ENCODE peak calls at places on chromosomes 13 and 19, in seven cellular contexts. One of them, this sample, is unnamed.

GRCh38 chr19:17719730-17720486 is 628 bp downstream of the MAP1S start:
- DNase-seq in OCI-LY7: no peak
- DNase-seq in GM23338: peak; percentile 43
- DNase-seq in MM.1S: peak; percentile 19
- DNase-seq in GM23248: peak; percentile 25
- DNase-seq in PC-9: peak; percentile 81
- DNase-seq in SK-N-SH: peak; percentile 79
- DNase-seq in this sample: peak; percentile 56

GRCh38 chr13:31038834-31039552 is 106.5 kb downstream of the TEX26 start:
- DNase-seq in OCI-LY7: peak; percentile 72
- DNase-seq in GM23338: no peak
- DNase-seq in MM.1S: peak; percentile 44
- DNase-seq in GM23248: peak; percentile 16
- DNase-seq in PC-9: no peak
- DNase-seq in SK-N-SH: no peak
- DNase-seq in this sample: no peak

GRCh38 chr13:25143693-25144092 is 28.4 kb downstream of the AMER2 start:
- DNase-seq in OCI-LY7: no peak
- DNase-seq in GM23338: no peak
- DNase-seq in MM.1S: no peak
- DNase-seq in GM23248: no peak
- DNase-seq in PC-9: no peak
- DNase-seq in SK-N-SH: no peak
- DNase-seq in this sample: no peak

GRCh38 chr19:16161848-16162247 is 11.5 kb downstream of the CIB3 start:
- DNase-seq in OCI-LY7: no peak
- DNase-seq in GM23338: no peak
- DNase-seq in MM.1S: no peak
- DNase-seq in GM23248: peak; percentile 61
- DNase-seq in PC-9: peak; percentile 98
- DNase-seq in SK-N-SH: no peak
- DNase-seq in this sample: no peak

GRCh38 chr19:58538257-58539168 is 5.4 kb upstream of the TRIM28 start:
- DNase-seq in OCI-LY7: no peak
- DNase-seq in GM23338: peak; percentile 97
- DNase-seq in MM.1S: no peak
- DNase-seq in GM23248: no peak
- DNase-seq in PC-9: no peak
- DNase-seq in SK-N-SH: no peak
- DNase-seq in this sample: peak; percentile 83

GRCh38 chr13:92317066-92317465 is 909.5 kb upstream of the GPC6 start:
- DNase-seq in OCI-LY7: no peak
- DNase-seq in GM23338: no peak
- DNase-seq in MM.1S: no peak
- DNase-seq in GM23248: no peak
- DNase-seq in PC-9: no peak
- DNase-seq in SK-N-SH: no peak
- DNase-seq in this sample: no peak

GRCh38 chr19:34254552-34255432 is at the start of gene GARRE1:
- DNase-seq in OCI-LY7: peak; percentile 58
- DNase-seq in GM23338: peak; percentile 72
- DNase-seq in MM.1S: peak; percentile 88
- DNase-seq in GM23248: peak; percentile 61
- DNase-seq in PC-9: no peak
- DNase-seq in SK-N-SH: peak; percentile 93
- DNase-seq in this sample: peak; percentile 75

GRCh38 chr19:10295305-10295846 is 5.6 kb downstream of the ICAM5 start:
- DNase-seq in OCI-LY7: peak; percentile 29
- DNase-seq in GM23338: peak; percentile 78
- DNase-seq in MM.1S: peak; percentile 50
- DNase-seq in GM23248: peak; percentile 46
- DNase-seq in PC-9: no peak
- DNase-seq in SK-N-SH: peak; percentile 52
- DNase-seq in this sample: no peak

GRCh38 chr19:7595466-7596133 is at the start of gene CAMSAP3:
- DNase-seq in OCI-LY7: peak; percentile 73
- DNase-seq in GM23338: peak; percentile 89
- DNase-seq in MM.1S: peak; percentile 19
- DNase-seq in GM23248: peak; percentile 39
- DNase-seq in PC-9: no peak
- DNase-seq in SK-N-SH: peak; percentile 90
- DNase-seq in this sample: peak; percentile 91

GRCh38 chr13:101303512-101303911 is 112.8 kb downstream of the NALCN start:
- DNase-seq in OCI-LY7: no peak
- DNase-seq in GM23338: no peak
- DNase-seq in MM.1S: no peak
- DNase-seq in GM23248: peak; percentile 21
- DNase-seq in PC-9: no peak
- DNase-seq in SK-N-SH: peak; percentile 9
- DNase-seq in this sample: no peak

GRCh38 chr19:11931051-11931450 is 6.1 kb downstream of the ZNF700 start:
- DNase-seq in OCI-LY7: no peak
- DNase-seq in GM23338: no peak
- DNase-seq in MM.1S: no peak
- DNase-seq in GM23248: no peak
- DNase-seq in PC-9: no peak
- DNase-seq in SK-N-SH: no peak
- DNase-seq in this sample: no peak

GRCh38 chr19:2371656-2372055 is 11.6 kb downstream of the TMPRSS9 start:
- DNase-seq in OCI-LY7: no peak
- DNase-seq in GM23338: no peak
- DNase-seq in MM.1S: no peak
- DNase-seq in GM23248: peak; percentile 86
- DNase-seq in PC-9: no peak
- DNase-seq in SK-N-SH: no peak
- DNase-seq in this sample: no peak

GRCh38 chr19:2282062-2282861 is at the start of gene PEAK3:
- DNase-seq in OCI-LY7: no peak
- DNase-seq in GM23338: peak; percentile 77
- DNase-seq in MM.1S: no peak
- DNase-seq in GM23248: peak; percentile 45
- DNase-seq in PC-9: no peak
- DNase-seq in SK-N-SH: peak; percentile 80
- DNase-seq in this sample: no peak

GRCh38 chr19:28426902-28427232 is 786.1 kb downstream of the UQCRFS1 start:
- DNase-seq in OCI-LY7: peak; percentile 29
- DNase-seq in GM23338: no peak
- DNase-seq in MM.1S: no peak
- DNase-seq in GM23248: peak; percentile 66
- DNase-seq in PC-9: no peak
- DNase-seq in SK-N-SH: no peak
- DNase-seq in this sample: no peak

GRCh38 chr13:40161008-40161694 is 505.3 kb downstream of the FOXO1 start:
- DNase-seq in OCI-LY7: no peak
- DNase-seq in GM23338: no peak
- DNase-seq in MM.1S: no peak
- DNase-seq in GM23248: peak; percentile 50
- DNase-seq in PC-9: no peak
- DNase-seq in SK-N-SH: no peak
- DNase-seq in this sample: no peak

GRCh38 chr13:25217023-25217909 is 45.2 kb upstream of the AMER2 start:
- DNase-seq in OCI-LY7: no peak
- DNase-seq in GM23338: no peak
- DNase-seq in MM.1S: no peak
- DNase-seq in GM23248: peak; percentile 70
- DNase-seq in PC-9: no peak
- DNase-seq in SK-N-SH: no peak
- DNase-seq in this sample: no peak

GRCh38 chr13:46613409-46614049 is 60.6 kb downstream of the LRCH1 start:
- DNase-seq in OCI-LY7: no peak
- DNase-seq in GM23338: peak; percentile 69
- DNase-seq in MM.1S: no peak
- DNase-seq in GM23248: no peak
- DNase-seq in PC-9: no peak
- DNase-seq in SK-N-SH: no peak
- DNase-seq in this sample: no peak

GRCh38 chr13:23868521-23868920 is 20.7 kb downstream of the MIPEP start:
- DNase-seq in OCI-LY7: no peak
- DNase-seq in GM23338: no peak
- DNase-seq in MM.1S: no peak
- DNase-seq in GM23248: peak; percentile 85
- DNase-seq in PC-9: peak; percentile 39
- DNase-seq in SK-N-SH: no peak
- DNase-seq in this sample: no peak

DNA sequence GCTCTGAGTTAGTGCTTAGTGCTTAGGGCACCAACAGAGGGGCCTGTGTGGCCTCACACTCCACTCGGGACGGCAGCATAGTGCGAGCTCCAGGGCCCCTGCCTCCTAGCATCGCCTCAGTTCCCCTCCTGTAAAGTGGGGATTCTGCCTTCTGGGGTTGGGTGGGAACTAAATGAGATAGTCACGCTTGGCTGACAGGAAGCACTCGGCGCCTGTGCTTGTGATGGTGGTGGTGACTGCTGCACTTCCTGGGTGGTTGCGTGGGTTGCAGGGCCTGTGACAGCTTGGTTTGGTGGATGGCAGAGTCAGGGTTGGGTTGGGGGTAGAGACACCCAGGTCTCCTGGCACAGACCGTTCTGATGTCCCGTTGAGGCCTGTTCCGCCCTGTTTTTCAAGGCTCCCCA is 7.7 kb downstream of the PLEKHF1 start:
- DNase-seq in OCI-LY7: peak; percentile 24
- DNase-seq in GM23338: no peak
- DNase-seq in MM.1S: no peak
- DNase-seq in GM23248: no peak
- DNase-seq in PC-9: no peak
- DNase-seq in SK-N-SH: no peak
- DNase-seq in this sample: no peak
- H2AFZ ChIP-seq in OCI-LY7: no peak overlapping the region
- H2AFZ ChIP-seq in GM23338: no peak overlapping the region
- H2AFZ ChIP-seq in MM.1S: no peak overlapping the region
- H2AFZ ChIP-seq in GM23248: no peak overlapping the region
- H2AFZ ChIP-seq in PC-9: no peak overlapping the region
- H2AFZ ChIP-seq in SK-N-SH: no peak overlapping the region
- H2AFZ ChIP-seq in this sample: no peak overlapping the region

DNA sequence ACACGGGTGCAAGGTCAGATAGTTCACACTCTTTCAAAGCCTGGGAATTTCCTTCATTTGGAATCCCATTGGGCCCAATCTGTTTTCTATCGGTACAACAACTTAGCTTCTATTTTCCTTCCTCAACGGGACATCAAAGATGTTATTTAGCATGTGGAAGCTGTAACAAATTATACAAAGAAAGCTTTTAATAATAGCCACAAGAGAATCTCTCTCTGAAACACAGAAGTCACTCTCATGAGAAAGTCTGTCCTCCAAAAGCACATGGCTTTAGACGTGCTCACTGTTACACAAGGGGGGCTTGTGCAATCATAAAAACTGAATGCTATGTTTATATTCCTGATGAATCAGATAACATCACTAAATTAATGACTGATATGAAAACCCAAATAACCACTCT is 28.9 kb upstream of the CYSLTR2 start:
- DNase-seq in OCI-LY7: no peak
- DNase-seq in GM23338: no peak
- DNase-seq in MM.1S: no peak
- DNase-seq in GM23248: no peak
- DNase-seq in PC-9: no peak
- DNase-seq in SK-N-SH: no peak
- DNase-seq in this sample: no peak
- H3K9me2 ChIP-seq in OCI-LY7: no peaks in the 10 kb centered on the region
- H3K9me2 ChIP-seq in GM23338: peaks cover 14% of the 10 kb centered on the region
- H3K9me2 ChIP-seq in MM.1S: no peaks in the 10 kb centered on the region
- H3K9me2 ChIP-seq in GM23248: no peaks in the 10 kb centered on the region
- H3K9me2 ChIP-seq in PC-9: no peaks in the 10 kb centered on the region
- H3K9me2 ChIP-seq in SK-N-SH: no peaks in the 10 kb centered on the region
- H3K9me2 ChIP-seq in this sample: no peaks in the 10 kb centered on the region

GRCh38 chr13:109385161-109385560 is 401.2 kb downstream of the IRS2 start:
- DNase-seq in OCI-LY7: no peak
- DNase-seq in GM23338: no peak
- DNase-seq in MM.1S: no peak
- DNase-seq in GM23248: peak; percentile 69
- DNase-seq in PC-9: no peak
- DNase-seq in SK-N-SH: no peak
- DNase-seq in this sample: peak; percentile 48

GRCh38 chr13:109387438-109387837 is 398.9 kb downstream of the IRS2 start:
- DNase-seq in OCI-LY7: no peak
- DNase-seq in GM23338: no peak
- DNase-seq in MM.1S: no peak
- DNase-seq in GM23248: no peak
- DNase-seq in PC-9: no peak
- DNase-seq in SK-N-SH: no peak
- DNase-seq in this sample: no peak

GRCh38 chr13:109381546-109382180 is 404.7 kb downstream of the IRS2 start:
- DNase-seq in OCI-LY7: no peak
- DNase-seq in GM23338: no peak
- DNase-seq in MM.1S: no peak
- DNase-seq in GM23248: peak; percentile 76
- DNase-seq in PC-9: no peak
- DNase-seq in SK-N-SH: no peak
- DNase-seq in this sample: no peak

GRCh38 chr13:109380457-109380856 is 405.9 kb downstream of the IRS2 start:
- DNase-seq in OCI-LY7: no peak
- DNase-seq in GM23338: no peak
- DNase-seq in MM.1S: no peak
- DNase-seq in GM23248: no peak
- DNase-seq in PC-9: no peak
- DNase-seq in SK-N-SH: no peak
- DNase-seq in this sample: no peak

DNA sequence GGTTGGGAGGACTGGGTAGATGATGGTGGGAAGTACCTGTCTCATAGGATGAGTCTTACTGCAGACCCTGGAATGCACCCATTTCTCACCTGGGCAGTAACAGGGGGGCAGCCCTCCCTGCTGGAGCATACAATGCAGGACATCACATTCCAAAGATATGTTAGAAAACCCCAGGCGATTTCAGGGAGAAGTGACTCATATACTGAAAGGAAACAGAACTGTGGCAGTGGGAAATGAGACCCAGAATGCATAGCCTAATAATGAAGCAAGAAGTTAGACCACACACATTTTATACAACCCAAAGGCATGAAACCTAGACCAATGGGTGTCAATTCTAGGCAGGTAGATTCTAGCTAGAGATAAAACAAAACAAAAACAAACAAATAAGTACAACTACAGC is 402.7 kb downstream of the IRS2 start:
- DNase-seq in OCI-LY7: no peak
- DNase-seq in GM23338: no peak
- DNase-seq in MM.1S: no peak
- DNase-seq in GM23248: peak; percentile 74
- DNase-seq in PC-9: peak; percentile 95
- DNase-seq in SK-N-SH: no peak
- DNase-seq in this sample: peak; percentile 33
- H2AFZ ChIP-seq in OCI-LY7: no peak overlapping the region
- H2AFZ ChIP-seq in GM23338: no peak overlapping the region
- H2AFZ ChIP-seq in MM.1S: no peak overlapping the region
- H2AFZ ChIP-seq in GM23248: no peak overlapping the region
- H2AFZ ChIP-seq in PC-9: no peak overlapping the region
- H2AFZ ChIP-seq in SK-N-SH: no peak overlapping the region
- H2AFZ ChIP-seq in this sample: no peak overlapping the region

GRCh38 chr19:45972081-45972943 is 1.4 kb downstream of the NOVA2 start:
- DNase-seq in OCI-LY7: no peak
- DNase-seq in GM23338: no peak
- DNase-seq in MM.1S: no peak
- DNase-seq in GM23248: no peak
- DNase-seq in PC-9: no peak
- DNase-seq in SK-N-SH: peak; percentile 56
- DNase-seq in this sample: no peak
- H3K9me2 ChIP-seq in OCI-LY7: no peaks in the 10 kb centered on the region
- H3K9me2 ChIP-seq in GM23338: no peaks in the 10 kb centered on the region
- H3K9me2 ChIP-seq in MM.1S: no peaks in the 10 kb centered on the region
- H3K9me2 ChIP-seq in GM23248: no peaks in the 10 kb centered on the region
- H3K9me2 ChIP-seq in PC-9: no peaks in the 10 kb centered on the region
- H3K9me2 ChIP-seq in SK-N-SH: no peaks in the 10 kb centered on the region
- H3K9me2 ChIP-seq in this sample: no peaks in the 10 kb centered on the region

DNA sequence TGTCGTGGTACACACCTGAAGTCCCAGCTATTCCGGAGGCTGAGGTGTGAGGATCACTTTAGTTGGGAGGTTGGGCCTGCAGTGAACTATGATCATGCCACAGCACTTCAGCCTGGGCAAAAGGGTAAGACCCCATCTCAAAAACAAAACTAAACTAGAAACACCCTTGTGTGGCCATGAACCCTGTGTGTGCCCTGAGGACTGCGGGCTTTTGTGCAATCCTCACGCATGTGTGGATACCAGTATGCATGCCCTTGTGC is 1.1 kb upstream of the EGLN2 start:
- DNase-seq in OCI-LY7: no peak
- DNase-seq in GM23338: no peak
- DNase-seq in MM.1S: no peak
- DNase-seq in GM23248: no peak
- DNase-seq in PC-9: no peak
- DNase-seq in SK-N-SH: no peak
- DNase-seq in this sample: no peak
- H2AFZ ChIP-seq in OCI-LY7: peak overlapping the region; percentile 53
- H2AFZ ChIP-seq in GM23338: peak overlapping the region; percentile 35
- H2AFZ ChIP-seq in MM.1S: peak overlapping the region; percentile 83
- H2AFZ ChIP-seq in GM23248: peak overlapping the region; percentile 86
- H2AFZ ChIP-seq in PC-9: peak overlapping the region; percentile 75
- H2AFZ ChIP-seq in SK-N-SH: peak overlapping the region; percentile 83
- H2AFZ ChIP-seq in this sample: no peak overlapping the region